ENCODE peak calls at places on chromosomes 2 and 18, in nine cellular contexts. One of them, this sample, is unnamed.

GRCh38 chr2:206232287-206233035 is 42.0 kb upstream of the ZDBF2 start:
- DNase-seq in A549: no peak
- DNase-seq in brain microvascular endothelial cell: no peak
- DNase-seq in lung: no peak
- DNase-seq in astrocyte: no peak
- DNase-seq in CD8-positive, alpha-beta T cell: no peak
- DNase-seq in CD4-positive, CD25-positive, alpha-beta regulatory T cell: no peak
- DNase-seq in CD4-positive, alpha-beta memory T cell: no peak
- DNase-seq in iPS DF 6.9: no peak
- DNase-seq in this sample: no peak

GRCh38 chr2:187869195-187869594 is 315.0 kb upstream of the TFPI start:
- DNase-seq in A549: no peak
- DNase-seq in brain microvascular endothelial cell: no peak
- DNase-seq in lung: no peak
- DNase-seq in astrocyte: no peak
- DNase-seq in CD8-positive, alpha-beta T cell: no peak
- DNase-seq in CD4-positive, CD25-positive, alpha-beta regulatory T cell: no peak
- DNase-seq in CD4-positive, alpha-beta memory T cell: no peak
- DNase-seq in iPS DF 6.9: no peak
- DNase-seq in this sample: no peak

GRCh38 chr2:18432999-18433398 is 127.5 kb downstream of the RDH14 start:
- DNase-seq in A549: no peak
- DNase-seq in brain microvascular endothelial cell: peak
- DNase-seq in lung: no peak
- DNase-seq in astrocyte: peak
- DNase-seq in CD8-positive, alpha-beta T cell: no peak
- DNase-seq in CD4-positive, CD25-positive, alpha-beta regulatory T cell: no peak
- DNase-seq in CD4-positive, alpha-beta memory T cell: no peak
- DNase-seq in iPS DF 6.9: no peak
- DNase-seq in this sample: no peak

GRCh38 chr2:166373951-166374350 is 1.8 kb downstream of the SCN9A start:
- DNase-seq in A549: peak
- DNase-seq in brain microvascular endothelial cell: peak
- DNase-seq in lung: no peak
- DNase-seq in astrocyte: peak
- DNase-seq in CD8-positive, alpha-beta T cell: no peak
- DNase-seq in CD4-positive, CD25-positive, alpha-beta regulatory T cell: no peak
- DNase-seq in CD4-positive, alpha-beta memory T cell: no peak
- DNase-seq in iPS DF 6.9: no peak
- DNase-seq in this sample: no peak

GRCh38 chr2:70258532-70258875 is 567 bp downstream of the PCYOX1 start:
- DNase-seq in A549: peak
- DNase-seq in brain microvascular endothelial cell: no peak
- DNase-seq in lung: peak
- DNase-seq in astrocyte: no peak
- DNase-seq in CD8-positive, alpha-beta T cell: no peak
- DNase-seq in CD4-positive, CD25-positive, alpha-beta regulatory T cell: no peak
- DNase-seq in CD4-positive, alpha-beta memory T cell: no peak
- DNase-seq in iPS DF 6.9: no peak
- DNase-seq in this sample: no peak

GRCh38 chr2:38723173-38723572 is 28.0 kb downstream of the SRSF7 start:
- DNase-seq in A549: no peak
- DNase-seq in brain microvascular endothelial cell: no peak
- DNase-seq in lung: no peak
- DNase-seq in astrocyte: no peak
- DNase-seq in CD8-positive, alpha-beta T cell: no peak
- DNase-seq in CD4-positive, CD25-positive, alpha-beta regulatory T cell: no peak
- DNase-seq in CD4-positive, alpha-beta memory T cell: no peak
- DNase-seq in iPS DF 6.9: no peak
- DNase-seq in this sample: no peak

GRCh38 chr18:48007955-48008701 is 77.7 kb upstream of the SMAD2 start:
- DNase-seq in A549: peak
- DNase-seq in brain microvascular endothelial cell: no peak
- DNase-seq in lung: peak
- DNase-seq in astrocyte: peak
- DNase-seq in CD8-positive, alpha-beta T cell: peak
- DNase-seq in CD4-positive, CD25-positive, alpha-beta regulatory T cell: peak
- DNase-seq in CD4-positive, alpha-beta memory T cell: peak
- DNase-seq in iPS DF 6.9: peak
- DNase-seq in this sample: no peak

GRCh38 chr2:21195326-21195725 is 71.6 kb downstream of the TDRD15 start:
- DNase-seq in A549: no peak
- DNase-seq in brain microvascular endothelial cell: no peak
- DNase-seq in lung: no peak
- DNase-seq in astrocyte: no peak
- DNase-seq in CD8-positive, alpha-beta T cell: no peak
- DNase-seq in CD4-positive, CD25-positive, alpha-beta regulatory T cell: no peak
- DNase-seq in CD4-positive, alpha-beta memory T cell: no peak
- DNase-seq in iPS DF 6.9: no peak
- DNase-seq in this sample: no peak

GRCh38 chr2:44358498-44358897 is 2.8 kb downstream of the PREPL start:
- DNase-seq in A549: no peak
- DNase-seq in brain microvascular endothelial cell: peak
- DNase-seq in lung: peak
- DNase-seq in astrocyte: peak
- DNase-seq in CD8-positive, alpha-beta T cell: peak
- DNase-seq in CD4-positive, CD25-positive, alpha-beta regulatory T cell: peak
- DNase-seq in CD4-positive, alpha-beta memory T cell: peak
- DNase-seq in iPS DF 6.9: no peak
- DNase-seq in this sample: peak

GRCh38 chr18:7728297-7728696 is 161.2 kb downstream of the PTPRM start:
- DNase-seq in A549: no peak
- DNase-seq in brain microvascular endothelial cell: no peak
- DNase-seq in lung: no peak
- DNase-seq in astrocyte: no peak
- DNase-seq in CD8-positive, alpha-beta T cell: no peak
- DNase-seq in CD4-positive, CD25-positive, alpha-beta regulatory T cell: no peak
- DNase-seq in CD4-positive, alpha-beta memory T cell: no peak
- DNase-seq in iPS DF 6.9: peak
- DNase-seq in this sample: no peak

GRCh38 chr18:79403723-79404566 is 8.2 kb downstream of the NFATC1 start:
- DNase-seq in A549: no peak
- DNase-seq in brain microvascular endothelial cell: no peak
- DNase-seq in lung: no peak
- DNase-seq in astrocyte: no peak
- DNase-seq in CD8-positive, alpha-beta T cell: no peak
- DNase-seq in CD4-positive, CD25-positive, alpha-beta regulatory T cell: no peak
- DNase-seq in CD4-positive, alpha-beta memory T cell: no peak
- DNase-seq in iPS DF 6.9: no peak
- DNase-seq in this sample: no peak

GRCh38 chr18:24234330-24234729 is 95.5 kb downstream of the CABYR start:
- DNase-seq in A549: no peak
- DNase-seq in brain microvascular endothelial cell: no peak
- DNase-seq in lung: no peak
- DNase-seq in astrocyte: no peak
- DNase-seq in CD8-positive, alpha-beta T cell: no peak
- DNase-seq in CD4-positive, CD25-positive, alpha-beta regulatory T cell: no peak
- DNase-seq in CD4-positive, alpha-beta memory T cell: no peak
- DNase-seq in iPS DF 6.9: no peak
- DNase-seq in this sample: no peak

GRCh38 chr2:230660294-230661060 is 52.2 kb upstream of the CAB39 start:
- DNase-seq in A549: no peak
- DNase-seq in brain microvascular endothelial cell: no peak
- DNase-seq in lung: peak
- DNase-seq in astrocyte: no peak
- DNase-seq in CD8-positive, alpha-beta T cell: peak
- DNase-seq in CD4-positive, CD25-positive, alpha-beta regulatory T cell: peak
- DNase-seq in CD4-positive, alpha-beta memory T cell: peak
- DNase-seq in iPS DF 6.9: no peak
- DNase-seq in this sample: peak

GRCh38 chr2:79180092-79180491 is 20.5 kb upstream of the REG3A start:
- DNase-seq in A549: no peak
- DNase-seq in brain microvascular endothelial cell: no peak
- DNase-seq in lung: no peak
- DNase-seq in astrocyte: no peak
- DNase-seq in CD8-positive, alpha-beta T cell: no peak
- DNase-seq in CD4-positive, CD25-positive, alpha-beta regulatory T cell: no peak
- DNase-seq in CD4-positive, alpha-beta memory T cell: no peak
- DNase-seq in iPS DF 6.9: no peak
- DNase-seq in this sample: no peak

GRCh38 chr2:134282638-134283400 is 28.9 kb downstream of the MGAT5 start:
- DNase-seq in A549: no peak
- DNase-seq in brain microvascular endothelial cell: no peak
- DNase-seq in lung: no peak
- DNase-seq in astrocyte: no peak
- DNase-seq in CD8-positive, alpha-beta T cell: no peak
- DNase-seq in CD4-positive, CD25-positive, alpha-beta regulatory T cell: peak
- DNase-seq in CD4-positive, alpha-beta memory T cell: no peak
- DNase-seq in iPS DF 6.9: no peak
- DNase-seq in this sample: peak

GRCh38 chr2:169172076-169172735 is 102.8 kb downstream of the DHRS9 start:
- DNase-seq in A549: no peak
- DNase-seq in brain microvascular endothelial cell: no peak
- DNase-seq in lung: no peak
- DNase-seq in astrocyte: peak
- DNase-seq in CD8-positive, alpha-beta T cell: no peak
- DNase-seq in CD4-positive, CD25-positive, alpha-beta regulatory T cell: no peak
- DNase-seq in CD4-positive, alpha-beta memory T cell: no peak
- DNase-seq in iPS DF 6.9: no peak
- DNase-seq in this sample: no peak

GRCh38 chr2:195466427-195466826 is 190.6 kb upstream of the SLC39A10 start:
- DNase-seq in A549: no peak
- DNase-seq in brain microvascular endothelial cell: no peak
- DNase-seq in lung: no peak
- DNase-seq in astrocyte: no peak
- DNase-seq in CD8-positive, alpha-beta T cell: no peak
- DNase-seq in CD4-positive, CD25-positive, alpha-beta regulatory T cell: no peak
- DNase-seq in CD4-positive, alpha-beta memory T cell: no peak
- DNase-seq in iPS DF 6.9: no peak
- DNase-seq in this sample: no peak

GRCh38 chr2:9844036-9844483 is 786 bp downstream of the TAF1B start:
- DNase-seq in A549: peak
- DNase-seq in brain microvascular endothelial cell: no peak
- DNase-seq in lung: no peak
- DNase-seq in astrocyte: peak
- DNase-seq in CD8-positive, alpha-beta T cell: no peak
- DNase-seq in CD4-positive, CD25-positive, alpha-beta regulatory T cell: peak
- DNase-seq in CD4-positive, alpha-beta memory T cell: no peak
- DNase-seq in iPS DF 6.9: no peak
- DNase-seq in this sample: no peak

GRCh38 chr2:19746137-19746585 is 155.6 kb downstream of the TTC32 start:
- DNase-seq in A549: no peak
- DNase-seq in brain microvascular endothelial cell: no peak
- DNase-seq in lung: no peak
- DNase-seq in astrocyte: no peak
- DNase-seq in CD8-positive, alpha-beta T cell: no peak
- DNase-seq in CD4-positive, CD25-positive, alpha-beta regulatory T cell: no peak
- DNase-seq in CD4-positive, alpha-beta memory T cell: no peak
- DNase-seq in iPS DF 6.9: no peak
- DNase-seq in this sample: no peak

GRCh38 chr2:3399403-3399802 is 19.9 kb downstream of the TRAPPC12 start:
- DNase-seq in A549: no peak
- DNase-seq in brain microvascular endothelial cell: no peak
- DNase-seq in lung: no peak
- DNase-seq in astrocyte: no peak
- DNase-seq in CD8-positive, alpha-beta T cell: no peak
- DNase-seq in CD4-positive, CD25-positive, alpha-beta regulatory T cell: no peak
- DNase-seq in CD4-positive, alpha-beta memory T cell: no peak
- DNase-seq in iPS DF 6.9: no peak
- DNase-seq in this sample: no peak

GRCh38 chr2:106341666-106342065 is 126.5 kb downstream of the RGPD3 start:
- DNase-seq in A549: no peak
- DNase-seq in brain microvascular endothelial cell: no peak
- DNase-seq in lung: no peak
- DNase-seq in astrocyte: no peak
- DNase-seq in CD8-positive, alpha-beta T cell: no peak
- DNase-seq in CD4-positive, CD25-positive, alpha-beta regulatory T cell: no peak
- DNase-seq in CD4-positive, alpha-beta memory T cell: no peak
- DNase-seq in iPS DF 6.9: no peak
- DNase-seq in this sample: no peak
- H3K27ac ChIP-seq in A549: no peak
- H3K27ac ChIP-seq in brain microvascular endothelial cell: no peak
- H3K27ac ChIP-seq in lung: no peak
- H3K27ac ChIP-seq in astrocyte: no peak
- H3K27ac ChIP-seq in CD8-positive, alpha-beta T cell: no peak
- H3K27ac ChIP-seq in CD4-positive, CD25-positive, alpha-beta regulatory T cell: no peak
- H3K27ac ChIP-seq in CD4-positive, alpha-beta memory T cell: no peak
- H3K27ac ChIP-seq in iPS DF 6.9: no peak
- H3K27ac ChIP-seq in this sample: no peak

DNA sequence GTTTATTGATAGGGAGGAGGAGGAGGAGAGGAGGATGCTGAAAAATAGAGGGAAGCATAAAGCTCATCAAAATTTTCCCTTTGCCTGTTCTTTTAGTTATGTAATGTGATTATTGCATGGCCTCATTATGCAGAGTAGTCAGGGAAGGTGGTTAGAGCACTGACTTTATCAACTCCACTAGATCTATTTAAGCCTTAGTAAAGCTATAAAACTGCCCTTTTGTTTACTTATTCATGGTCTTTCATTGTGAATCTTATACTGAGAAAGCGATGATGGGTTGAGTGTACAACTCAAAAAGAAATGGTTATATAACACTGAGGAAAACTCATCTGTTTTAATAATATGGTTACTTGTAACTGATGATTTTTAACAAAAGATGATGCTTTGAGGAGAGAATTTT is 81.7 kb downstream of the MAP4K4 start:
- DNase-seq in A549: no peak
- DNase-seq in brain microvascular endothelial cell: no peak
- DNase-seq in lung: no peak
- DNase-seq in astrocyte: no peak
- DNase-seq in CD8-positive, alpha-beta T cell: no peak
- DNase-seq in CD4-positive, CD25-positive, alpha-beta regulatory T cell: no peak
- DNase-seq in CD4-positive, alpha-beta memory T cell: no peak
- DNase-seq in iPS DF 6.9: no peak
- DNase-seq in this sample: no peak
- H3K27ac ChIP-seq in A549: no peak
- H3K27ac ChIP-seq in brain microvascular endothelial cell: no peak
- H3K27ac ChIP-seq in lung: no peak
- H3K27ac ChIP-seq in astrocyte: no peak
- H3K27ac ChIP-seq in CD8-positive, alpha-beta T cell: no peak
- H3K27ac ChIP-seq in CD4-positive, CD25-positive, alpha-beta regulatory T cell: no peak
- H3K27ac ChIP-seq in CD4-positive, alpha-beta memory T cell: no peak
- H3K27ac ChIP-seq in iPS DF 6.9: no peak
- H3K27ac ChIP-seq in this sample: no peak

GRCh38 chr2:237451582-237452469 is 35.2 kb upstream of the MLPH start:
- DNase-seq in A549: no peak
- DNase-seq in brain microvascular endothelial cell: no peak
- DNase-seq in lung: no peak
- DNase-seq in astrocyte: no peak
- DNase-seq in CD8-positive, alpha-beta T cell: peak
- DNase-seq in CD4-positive, CD25-positive, alpha-beta regulatory T cell: no peak
- DNase-seq in CD4-positive, alpha-beta memory T cell: no peak
- DNase-seq in iPS DF 6.9: no peak
- DNase-seq in this sample: no peak
- H3K27ac ChIP-seq in A549: no peak
- H3K27ac ChIP-seq in brain microvascular endothelial cell: no peak
- H3K27ac ChIP-seq in lung: no peak
- H3K27ac ChIP-seq in astrocyte: no peak
- H3K27ac ChIP-seq in CD8-positive, alpha-beta T cell: no peak
- H3K27ac ChIP-seq in CD4-positive, CD25-positive, alpha-beta regulatory T cell: no peak
- H3K27ac ChIP-seq in CD4-positive, alpha-beta memory T cell: no peak
- H3K27ac ChIP-seq in iPS DF 6.9: no peak
- H3K27ac ChIP-seq in this sample: no peak

DNA sequence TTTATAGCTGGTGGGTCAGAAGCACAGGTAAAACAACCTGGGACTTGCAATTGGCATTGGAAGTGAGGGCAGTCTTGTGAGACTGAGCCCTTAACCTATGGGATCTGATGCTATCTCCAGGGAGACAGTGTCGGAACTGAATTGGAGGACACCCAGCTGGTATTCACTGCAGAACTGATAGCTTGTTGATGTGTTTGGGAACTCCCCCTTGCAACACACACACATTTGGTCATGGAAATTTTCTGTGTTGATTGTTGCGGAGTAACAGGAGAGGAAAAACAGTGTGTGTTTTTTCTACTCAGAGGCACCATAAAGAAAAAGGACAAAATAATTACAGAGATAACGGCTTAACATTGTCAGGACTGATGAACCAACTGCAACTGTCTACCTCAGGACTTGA is 16.1 kb downstream of the TPGS2 start:
- DNase-seq in A549: no peak
- DNase-seq in brain microvascular endothelial cell: no peak
- DNase-seq in lung: no peak
- DNase-seq in astrocyte: no peak
- DNase-seq in CD8-positive, alpha-beta T cell: no peak
- DNase-seq in CD4-positive, CD25-positive, alpha-beta regulatory T cell: no peak
- DNase-seq in CD4-positive, alpha-beta memory T cell: no peak
- DNase-seq in iPS DF 6.9: no peak
- DNase-seq in this sample: no peak
- H3K27ac ChIP-seq in A549: no peak
- H3K27ac ChIP-seq in brain microvascular endothelial cell: no peak
- H3K27ac ChIP-seq in lung: no peak
- H3K27ac ChIP-seq in astrocyte: no peak
- H3K27ac ChIP-seq in CD8-positive, alpha-beta T cell: no peak
- H3K27ac ChIP-seq in CD4-positive, CD25-positive, alpha-beta regulatory T cell: no peak
- H3K27ac ChIP-seq in CD4-positive, alpha-beta memory T cell: no peak
- H3K27ac ChIP-seq in iPS DF 6.9: no peak
- H3K27ac ChIP-seq in this sample: no peak

This sample was measured in CD8-positive, alpha-beta memory T cell.